ENCODE peak calls at places on chromosome 13, in seven cellular contexts. R is GM23338, F is PC-9, C is GM23248, A is PC-3, V is HCT116, X is MM.1S. K is an unnamed sample. For H3K9me2 and H3K36me3, the result is how much of the 10 kb centered on the place peaks cover.

GRCh38 chr13:111046590-111047141 is 68.4 kb upstream of the ARHGEF7 start:
- DNase-seq in R (no peak), A (no peak), F (no peak), X (peak), V (no peak), C (peak), K (no peak)

GRCh38 chr13:26909515-26909914 is 148.9 kb upstream of the GPR12 start:
- DNase-seq in R (no peak), X (no peak), C (no peak), A (no peak), V (no peak), F (no peak), K (no peak)

GRCh38 chr13:52447815-52448552 is 2.5 kb downstream of the VPS36 start:
- DNase-seq in X (no peak), A (no peak), C (no peak), F (no peak), R (peak), V (no peak), K (no peak)

GRCh38 chr13:42977219-42977659 is 14.8 kb downstream of the EPSTI1 start:
- DNase-seq in X (no peak), R (no peak), F (no peak), V (no peak), C (no peak), A (no peak), K (no peak)

GRCh38 chr13:94860981-94861407 is 148.6 kb upstream of the SOX21 start:
- DNase-seq in F (no peak), A (peak), C (peak), X (no peak), V (no peak), R (no peak), K (no peak)

GRCh38 chr13:64928704-64929499 is 2301.2 kb downstream of the PCDH9 start:
- DNase-seq in C (peak), X (no peak), F (peak), V (peak), A (peak), R (no peak), K (peak)

GRCh38 chr13:53032849-53033248 is 4.2 kb downstream of the OLFM4 start:
- DNase-seq in V (no peak), R (no peak), X (no peak), F (no peak), A (no peak), C (no peak), K (no peak)

GRCh38 chr13:26476111-26476743 is 81.3 kb upstream of the WASF3 start:
- DNase-seq in X (no peak), F (no peak), R (peak), C (peak), V (no peak), A (no peak), K (peak)

GRCh38 chr13:70353096-70353495 is 244.8 kb upstream of the KLHL1 start:
- DNase-seq in F (no peak), C (no peak), R (peak), X (no peak), V (no peak), A (peak), K (no peak)

GRCh38 chr13:30832377-30832776 is 73.7 kb upstream of the MEDAG start:
- DNase-seq in C (no peak), X (no peak), R (no peak), V (no peak), F (no peak), A (no peak), K (no peak)

GRCh38 chr13:113930711-113931637 is 42.9 kb downstream of the C13orf46 start:
- DNase-seq in F (no peak), C (no peak), A (no peak), R (no peak), X (peak), V (no peak), K (no peak)

GRCh38 chr13:35164324-35164932 is 222.4 kb downstream of the NBEA start:
- DNase-seq in F (no peak), C (peak), X (peak), R (peak), V (peak), A (peak), K (peak)

GRCh38 chr13:52461265-52461664 is 6.0 kb downstream of the CKAP2 start:
- DNase-seq in R (no peak), F (no peak), C (no peak), A (no peak), X (no peak), V (no peak), K (no peak)

GRCh38 chr13:22012676-22013075 is 341.8 kb downstream of the FGF9 start:
- DNase-seq in A (no peak), C (no peak), V (no peak), F (no peak), R (no peak), X (no peak), K (no peak)

GRCh38 chr13:28532226-28533048 is 37.5 kb upstream of the FLT1 start:
- DNase-seq in R (peak), F (no peak), V (no peak), A (no peak), C (peak), X (no peak), K (peak)

GRCh38 chr13:20157387-20157786 is 3.5 kb downstream of the GJA3 start:
- DNase-seq in X (no peak), F (no peak), A (no peak), C (peak), V (no peak), R (no peak), K (no peak)

GRCh38 chr13:20160346-20161274 is at the start of gene GJA3:
- DNase-seq in R (peak), C (peak), A (peak), X (no peak), V (no peak), F (peak), K (peak)

GRCh38 chr13:20161275-20161950 is 561 bp upstream of the GJA3 start:
- DNase-seq in F (no peak), V (no peak), R (peak), X (no peak), C (peak), A (no peak), K (peak)

GRCh38 chr13:20161951-20162300 is 1.1 kb upstream of the GJA3 start:
- DNase-seq in F (no peak), R (no peak), A (no peak), V (no peak), X (no peak), C (no peak), K (no peak)

DNA sequence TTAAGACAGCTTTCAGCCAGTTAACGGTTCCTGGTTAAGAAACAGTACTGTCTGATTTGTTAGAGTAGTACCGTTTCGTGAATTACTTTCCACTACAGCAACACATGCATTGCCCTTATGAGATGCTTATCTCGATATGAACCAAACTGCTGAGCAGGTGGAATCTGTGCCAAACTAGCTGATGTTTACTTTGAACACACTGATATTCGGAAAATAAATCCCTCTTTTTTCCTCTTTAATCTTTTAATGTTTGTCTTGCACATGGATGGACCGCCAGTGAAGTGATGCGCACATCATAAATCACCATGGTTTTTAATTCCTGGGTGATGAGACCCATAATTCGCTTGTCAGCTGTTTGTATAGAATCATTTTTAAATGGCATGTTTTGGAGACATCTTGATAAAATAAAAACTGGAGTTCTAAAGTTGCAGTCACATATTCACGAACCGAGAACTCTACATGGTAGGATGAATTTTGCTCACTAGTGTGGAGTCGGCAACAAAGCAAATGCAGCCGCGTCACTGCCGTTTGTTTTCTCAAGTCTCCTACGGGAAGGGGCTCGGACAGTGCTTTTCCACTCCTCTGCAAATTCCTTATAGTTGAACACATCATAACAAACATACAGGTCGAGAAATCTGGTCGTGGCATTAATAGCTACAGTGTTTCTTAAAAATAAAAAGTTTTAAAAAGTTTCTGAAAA is 1.1 kb downstream of the GJA3 start:
- DNase-seq in V (no peak), A (peak), X (no peak), C (peak), F (no peak), R (no peak), K (no peak)
- TF ChIP-seq EZH2 in V (no peak), A (no peak), X (no peak), C (no peak), F (no peak), R (no peak), K (no peak)

GRCh38 chr13:29677627-29678026 is 82.1 kb upstream of the SLC7A1 start:
- DNase-seq in F (no peak), R (no peak), V (no peak), X (no peak), C (no peak), A (no peak), K (no peak)

GRCh38 chr13:29681859-29682258 is 86.4 kb upstream of the SLC7A1 start:
- DNase-seq in A (no peak), V (no peak), C (no peak), F (no peak), R (no peak), X (no peak), K (no peak)

GRCh38 chr13:29676535-29676934 is 81.0 kb upstream of the SLC7A1 start:
- DNase-seq in V (no peak), R (no peak), A (no peak), C (peak), X (no peak), F (peak), K (peak)

GRCh38 chr13:29676941-29677452 is 81.5 kb upstream of the SLC7A1 start:
- DNase-seq in C (peak), F (peak), R (no peak), V (no peak), X (no peak), A (no peak), K (no peak)

DNA sequence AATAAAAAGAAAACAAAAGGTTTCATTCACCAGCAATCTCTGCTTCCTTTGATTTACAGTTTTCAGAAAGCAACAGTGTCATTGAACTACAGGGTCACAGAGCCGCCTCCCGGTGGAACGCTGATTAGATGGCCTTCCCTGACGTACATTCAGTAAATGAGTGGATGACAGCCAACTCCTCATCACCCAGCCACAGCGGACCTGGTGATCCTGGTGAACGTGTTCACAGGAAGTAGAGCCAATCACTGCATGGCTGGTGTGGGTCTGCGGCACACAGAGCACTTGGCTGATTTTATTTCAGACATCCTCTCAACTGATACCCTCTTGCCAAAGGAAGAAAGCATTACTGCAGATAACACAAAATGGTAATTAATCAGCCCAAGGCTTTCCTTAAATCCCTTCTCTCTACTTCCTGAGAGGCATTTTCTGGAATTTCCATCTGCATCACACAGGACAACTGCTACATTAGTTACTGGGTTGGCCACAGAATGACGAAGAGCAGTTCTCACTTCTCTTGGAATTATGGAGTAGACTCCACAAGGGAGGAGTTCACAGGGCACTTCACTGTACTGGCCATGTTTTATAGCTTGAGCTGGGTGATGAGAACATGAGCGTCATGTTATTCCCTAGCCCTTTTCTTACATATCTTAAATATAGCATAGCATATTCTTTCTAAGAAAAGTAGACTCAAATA is 84.0 kb upstream of the SLC7A1 start:
- DNase-seq in V (no peak), F (no peak), C (no peak), X (no peak), R (no peak), A (no peak), K (no peak)
- H3K9me2 ChIP-seq in V (under half), F (under half), C (under half), X (under half), R (under half), A (under half), K (under half)

GRCh38 chr13:45540195-45540594 is 75.3 kb downstream of the ERICH6B start:
- DNase-seq in F (no peak), C (no peak), R (no peak), V (no peak), A (no peak), X (no peak), K (no peak)
- H3K36me3 ChIP-seq in F (under half), C (under half), R (under half), V (under half), A (under half), X (under half), K (under half)

DNA sequence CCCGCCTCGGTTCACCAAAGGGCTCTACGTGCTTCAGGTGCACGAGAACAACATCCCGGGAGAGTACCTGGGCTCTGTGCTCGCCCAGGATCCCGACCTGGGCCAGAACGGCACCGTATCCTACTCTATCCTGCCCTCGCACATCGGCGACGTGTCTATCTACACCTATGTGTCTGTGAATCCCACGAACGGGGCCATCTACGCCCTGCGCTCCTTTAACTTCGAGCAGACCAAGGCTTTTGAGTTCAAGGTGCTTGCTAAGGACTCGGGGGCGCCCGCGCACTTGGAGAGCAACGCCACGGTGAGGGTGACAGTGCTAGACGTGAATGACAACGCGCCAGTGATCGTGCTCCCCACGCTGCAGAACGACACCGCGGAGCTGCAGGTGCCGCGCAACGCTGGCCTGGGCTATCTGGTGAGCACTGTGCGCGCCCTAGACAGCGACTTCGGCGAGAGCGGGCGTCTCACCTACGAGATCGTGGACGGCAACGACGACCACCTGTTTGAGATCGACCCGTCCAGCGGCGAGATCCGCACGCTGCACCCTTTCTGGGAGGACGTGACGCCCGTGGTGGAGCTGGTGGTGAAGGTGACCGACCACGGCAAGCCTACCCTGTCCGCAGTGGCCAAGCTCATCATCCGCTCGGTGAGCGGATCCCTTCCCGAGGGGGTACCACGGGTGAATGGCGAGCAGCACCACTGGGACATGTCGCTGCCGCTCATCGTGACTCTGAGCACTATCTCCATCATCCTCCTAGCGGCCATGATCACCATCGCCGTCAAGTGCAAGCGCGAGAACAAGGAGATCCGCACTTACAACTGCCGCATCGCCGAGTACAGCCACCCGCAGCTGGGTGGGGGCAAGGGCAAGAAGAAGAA is 2.6 kb downstream of the PCDH17 start:
- DNase-seq in X (no peak), C (no peak), F (no peak), V (no peak), A (no peak), R (peak), K (peak)
- TF ChIP-seq EZH2 in X (no peak), C (no peak), F (no peak), V (no peak), A (no peak), R (peak), K (no peak)

GRCh38 chr13:38687246-38688229 is 661 bp downstream of the FREM2 start:
- DNase-seq in R (peak), X (peak), V (no peak), C (peak), F (peak), A (no peak), K (peak)
- H3K9me2 ChIP-seq in R (under half), X (under half), V (under half), C (under half), F (under half), A (under half), K (under half)

DNA sequence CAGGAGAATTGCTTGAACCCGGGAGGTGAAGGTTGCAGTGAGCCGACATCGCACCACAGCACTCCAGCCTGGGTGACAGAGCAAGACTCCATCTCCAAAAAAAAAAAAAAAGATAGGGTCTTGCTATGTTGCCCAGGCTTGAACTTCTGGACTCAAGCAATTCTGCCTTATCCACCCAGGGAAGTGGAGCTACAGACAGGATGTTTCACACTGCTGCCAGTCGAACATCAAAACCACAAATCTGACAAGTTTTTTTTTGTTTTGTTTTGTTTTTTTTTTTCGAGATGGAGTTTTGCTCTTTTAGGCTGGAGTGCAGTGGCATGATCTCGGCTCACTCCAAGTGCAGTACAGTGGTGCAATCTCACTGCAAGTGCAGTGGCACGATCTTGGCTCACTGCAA is 10.8 kb downstream of the XPO4 start:
- DNase-seq in R (no peak), V (no peak), X (peak), C (no peak), A (no peak), F (no peak), K (no peak)
- H3K36me3 ChIP-seq in R (under half), V (under half), X (under half), C (under half), A (under half), F (under half), K (under half)

GRCh38 chr13:36520111-36520510 is 87.8 kb downstream of the CCNA1 start:
- DNase-seq in R (no peak), V (no peak), C (no peak), X (no peak), A (no peak), F (no peak), K (no peak)

GRCh38 chr13:36516225-36516624 is 83.9 kb downstream of the CCNA1 start:
- DNase-seq in V (no peak), R (no peak), A (no peak), C (no peak), F (no peak), X (no peak), K (no peak)

GRCh38 chr13:36515466-36515865 is 83.2 kb downstream of the CCNA1 start:
- DNase-seq in C (no peak), X (no peak), V (no peak), R (no peak), F (no peak), A (no peak), K (no peak)

GRCh38 chr13:36518707-36519106 is 86.4 kb downstream of the CCNA1 start:
- DNase-seq in F (no peak), A (no peak), R (no peak), C (no peak), V (no peak), X (no peak), K (no peak)

GRCh38 chr13:36519432-36519831 is 87.1 kb downstream of the CCNA1 start:
- DNase-seq in C (no peak), V (no peak), F (no peak), R (peak), A (no peak), X (no peak), K (no peak)
- TF ChIP-seq EZH2 in C (no peak), V (no peak), F (no peak), R (no peak), A (no peak), X (no peak), K (no peak)